ENCODE peak calls at places on chromosomes 6 and 20, in seven cellular contexts. One of them, this sample, is unnamed.

GRCh38 chr6:159871911-159872310 is 18.9 kb upstream of the MAS1 start:
- DNase-seq in K562: no peak
- DNase-seq in HepG2: no peak
- DNase-seq in WTC11: no peak
- DNase-seq in HEK293T: no peak
- DNase-seq in GM12878: no peak
- DNase-seq in H1: no peak
- DNase-seq in this sample: no peak

GRCh38 chr6:41694815-41695536 is 40.4 kb downstream of the TFEB start:
- DNase-seq in K562: no peak
- DNase-seq in HepG2: no peak
- DNase-seq in WTC11: no peak
- DNase-seq in HEK293T: no peak
- DNase-seq in GM12878: no peak
- DNase-seq in H1: no peak
- DNase-seq in this sample: no peak

GRCh38 chr6:133553652-133554051 is 312.5 kb downstream of the EYA4 start:
- DNase-seq in K562: peak; percentile 25
- DNase-seq in HepG2: peak; percentile 46
- DNase-seq in WTC11: peak; percentile 37
- DNase-seq in HEK293T: peak; percentile 64
- DNase-seq in GM12878: no peak
- DNase-seq in H1: no peak
- DNase-seq in this sample: peak; percentile 56

GRCh38 chr6:30006170-30007131 is 54.6 kb upstream of the POLR1H start:
- DNase-seq in K562: no peak
- DNase-seq in HepG2: no peak
- DNase-seq in WTC11: peak; percentile 32
- DNase-seq in HEK293T: no peak
- DNase-seq in GM12878: no peak
- DNase-seq in H1: no peak
- DNase-seq in this sample: no peak

GRCh38 chr6:46062312-46062711 is 46.7 kb upstream of the CLIC5 start:
- DNase-seq in K562: no peak
- DNase-seq in HepG2: no peak
- DNase-seq in WTC11: no peak
- DNase-seq in HEK293T: no peak
- DNase-seq in GM12878: no peak
- DNase-seq in H1: no peak
- DNase-seq in this sample: no peak

GRCh38 chr20:61923371-61924166 is 142.1 kb downstream of the TAF4 start:
- DNase-seq in K562: no peak
- DNase-seq in HepG2: no peak
- DNase-seq in WTC11: no peak
- DNase-seq in HEK293T: no peak
- DNase-seq in GM12878: no peak
- DNase-seq in H1: no peak
- DNase-seq in this sample: no peak

GRCh38 chr6:119324718-119325117 is 24.8 kb downstream of the MAN1A1 start:
- DNase-seq in K562: peak; percentile 57
- DNase-seq in HepG2: no peak
- DNase-seq in WTC11: no peak
- DNase-seq in HEK293T: no peak
- DNase-seq in GM12878: no peak
- DNase-seq in H1: no peak
- DNase-seq in this sample: no peak

GRCh38 chr6:136326038-136326561 is 36.5 kb upstream of the BCLAF1 start:
- DNase-seq in K562: no peak
- DNase-seq in HepG2: peak; percentile 18
- DNase-seq in WTC11: no peak
- DNase-seq in HEK293T: peak; percentile 46
- DNase-seq in GM12878: no peak
- DNase-seq in H1: no peak
- DNase-seq in this sample: no peak

GRCh38 chr6:97841763-97842162 is 558.7 kb upstream of the MMS22L start:
- DNase-seq in K562: no peak
- DNase-seq in HepG2: no peak
- DNase-seq in WTC11: no peak
- DNase-seq in HEK293T: no peak
- DNase-seq in GM12878: no peak
- DNase-seq in H1: no peak
- DNase-seq in this sample: no peak

GRCh38 chr6:100257661-100258395 is 206.9 kb downstream of the SIM1 start:
- DNase-seq in K562: peak; percentile 26
- DNase-seq in HepG2: peak; percentile 9
- DNase-seq in WTC11: no peak
- DNase-seq in HEK293T: peak; percentile 60
- DNase-seq in GM12878: peak; percentile 11
- DNase-seq in H1: no peak
- DNase-seq in this sample: peak; percentile 7

GRCh38 chr6:111477481-111477938 is 5.5 kb downstream of the REV3L start:
- DNase-seq in K562: no peak
- DNase-seq in HepG2: no peak
- DNase-seq in WTC11: no peak
- DNase-seq in HEK293T: no peak
- DNase-seq in GM12878: peak; percentile 42
- DNase-seq in H1: no peak
- DNase-seq in this sample: no peak

GRCh38 chr6:6003334-6004146 is 3.2 kb downstream of the NRN1 start:
- DNase-seq in K562: no peak
- DNase-seq in HepG2: no peak
- DNase-seq in WTC11: peak; percentile 66
- DNase-seq in HEK293T: peak; percentile 44
- DNase-seq in GM12878: no peak
- DNase-seq in H1: no peak
- DNase-seq in this sample: no peak

GRCh38 chr6:46350714-46351113 is 140.5 kb downstream of the RCAN2 start:
- DNase-seq in K562: no peak
- DNase-seq in HepG2: no peak
- DNase-seq in WTC11: no peak
- DNase-seq in HEK293T: no peak
- DNase-seq in GM12878: no peak
- DNase-seq in H1: no peak
- DNase-seq in this sample: no peak

GRCh38 chr20:51462566-51463276 is 79.8 kb downstream of the NFATC2 start:
- DNase-seq in K562: no peak
- DNase-seq in HepG2: no peak
- DNase-seq in WTC11: no peak
- DNase-seq in HEK293T: no peak
- DNase-seq in GM12878: no peak
- DNase-seq in H1: no peak
- DNase-seq in this sample: no peak

GRCh38 chr6:34359438-34360158 is 32.9 kb downstream of the NUDT3 start:
- DNase-seq in K562: no peak
- DNase-seq in HepG2: no peak
- DNase-seq in WTC11: no peak
- DNase-seq in HEK293T: no peak
- DNase-seq in GM12878: no peak
- DNase-seq in H1: no peak
- DNase-seq in this sample: no peak

GRCh38 chr20:49982072-49982345 is 771 bp upstream of the SNAI1 start:
- DNase-seq in K562: no peak
- DNase-seq in HepG2: no peak
- DNase-seq in WTC11: no peak
- DNase-seq in HEK293T: no peak
- DNase-seq in GM12878: no peak
- DNase-seq in H1: no peak
- DNase-seq in this sample: no peak

GRCh38 chr20:6783752-6784725 is 16.6 kb downstream of the BMP2 start:
- DNase-seq in K562: no peak
- DNase-seq in HepG2: no peak
- DNase-seq in WTC11: no peak
- DNase-seq in HEK293T: no peak
- DNase-seq in GM12878: no peak
- DNase-seq in H1: no peak
- DNase-seq in this sample: no peak

GRCh38 chr20:50367104-50367674 is 143.0 kb upstream of the PTPN1 start:
- DNase-seq in K562: no peak
- DNase-seq in HepG2: no peak
- DNase-seq in WTC11: no peak
- DNase-seq in HEK293T: no peak
- DNase-seq in GM12878: no peak
- DNase-seq in H1: no peak
- DNase-seq in this sample: no peak

GRCh38 chr20:35490736-35491181 is 35.4 kb downstream of the CEP250 start:
- DNase-seq in K562: no peak
- DNase-seq in HepG2: no peak
- DNase-seq in WTC11: no peak
- DNase-seq in HEK293T: no peak
- DNase-seq in GM12878: peak; percentile 51
- DNase-seq in H1: no peak
- DNase-seq in this sample: no peak
- TF ChIP-seq SP1 in K562: no peak
- TF ChIP-seq SP1 in HepG2: no peak
- TF ChIP-seq SP1 in WTC11: no peak
- TF ChIP-seq SP1 in HEK293T: no peak
- TF ChIP-seq SP1 in GM12878: no peak
- TF ChIP-seq SP1 in H1: no peak
- TF ChIP-seq SP1 in this sample: no peak

GRCh38 chr6:142152731-142153130 is 5.7 kb downstream of the VTA1 start:
- DNase-seq in K562: no peak
- DNase-seq in HepG2: no peak
- DNase-seq in WTC11: no peak
- DNase-seq in HEK293T: no peak
- DNase-seq in GM12878: no peak
- DNase-seq in H1: no peak
- DNase-seq in this sample: no peak
- TF ChIP-seq SP1 in K562: no peak
- TF ChIP-seq SP1 in HepG2: no peak
- TF ChIP-seq SP1 in WTC11: no peak
- TF ChIP-seq SP1 in HEK293T: no peak
- TF ChIP-seq SP1 in GM12878: no peak
- TF ChIP-seq SP1 in H1: no peak
- TF ChIP-seq SP1 in this sample: no peak

DNA sequence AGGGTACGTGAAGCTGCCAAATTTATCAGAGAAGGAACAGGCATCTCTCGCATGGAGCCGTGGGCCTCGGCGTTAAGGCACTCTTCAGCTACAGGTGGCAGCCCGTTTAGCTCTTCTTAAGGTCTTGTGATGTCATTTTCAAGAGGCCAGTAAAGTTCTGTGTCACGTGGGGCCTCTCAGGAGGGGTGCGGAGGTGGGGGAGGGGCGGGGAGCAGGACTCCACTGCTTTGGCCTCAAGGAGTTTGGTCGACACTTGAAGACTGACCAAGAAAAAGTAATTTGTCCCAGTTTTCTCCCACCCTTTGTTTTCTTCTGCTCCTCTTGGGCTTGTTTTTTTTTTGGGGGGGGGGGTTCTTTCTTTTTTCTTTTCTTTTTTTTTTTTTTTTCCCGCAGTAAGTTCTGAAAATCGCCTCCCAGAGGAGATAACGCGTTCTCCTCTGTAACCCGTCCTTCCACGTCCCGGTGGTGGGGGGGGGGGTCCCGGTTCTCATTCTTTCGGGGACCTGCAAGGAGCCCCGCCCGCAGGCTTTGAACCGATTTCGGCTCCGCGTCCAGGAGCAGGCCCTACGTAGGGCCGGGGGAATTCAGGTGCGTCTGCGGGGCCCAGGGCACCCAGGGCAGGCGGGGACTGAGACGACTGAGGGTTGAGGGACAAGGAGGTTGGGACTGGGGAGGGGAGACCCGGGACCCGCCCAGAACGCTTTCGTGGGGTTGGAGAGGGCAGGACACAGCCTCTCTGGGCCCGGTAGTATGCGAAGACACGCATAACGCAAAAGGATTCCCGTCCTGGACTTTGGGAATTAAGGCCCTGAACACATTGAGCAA is 26.0 kb downstream of the GPX6 start:
- DNase-seq in K562: peak; percentile 90
- DNase-seq in HepG2: peak; percentile 32
- DNase-seq in WTC11: peak; percentile 78
- DNase-seq in HEK293T: peak; percentile 72
- DNase-seq in GM12878: peak; percentile 36
- DNase-seq in H1: peak; percentile 77
- DNase-seq in this sample: peak; percentile 62
- TF ChIP-seq SP1 in K562: peak; percentile 75
- TF ChIP-seq SP1 in HepG2: no peak
- TF ChIP-seq SP1 in WTC11: no peak
- TF ChIP-seq SP1 in HEK293T: no peak
- TF ChIP-seq SP1 in GM12878: no peak
- TF ChIP-seq SP1 in H1: no peak
- TF ChIP-seq SP1 in this sample: no peak

DNA sequence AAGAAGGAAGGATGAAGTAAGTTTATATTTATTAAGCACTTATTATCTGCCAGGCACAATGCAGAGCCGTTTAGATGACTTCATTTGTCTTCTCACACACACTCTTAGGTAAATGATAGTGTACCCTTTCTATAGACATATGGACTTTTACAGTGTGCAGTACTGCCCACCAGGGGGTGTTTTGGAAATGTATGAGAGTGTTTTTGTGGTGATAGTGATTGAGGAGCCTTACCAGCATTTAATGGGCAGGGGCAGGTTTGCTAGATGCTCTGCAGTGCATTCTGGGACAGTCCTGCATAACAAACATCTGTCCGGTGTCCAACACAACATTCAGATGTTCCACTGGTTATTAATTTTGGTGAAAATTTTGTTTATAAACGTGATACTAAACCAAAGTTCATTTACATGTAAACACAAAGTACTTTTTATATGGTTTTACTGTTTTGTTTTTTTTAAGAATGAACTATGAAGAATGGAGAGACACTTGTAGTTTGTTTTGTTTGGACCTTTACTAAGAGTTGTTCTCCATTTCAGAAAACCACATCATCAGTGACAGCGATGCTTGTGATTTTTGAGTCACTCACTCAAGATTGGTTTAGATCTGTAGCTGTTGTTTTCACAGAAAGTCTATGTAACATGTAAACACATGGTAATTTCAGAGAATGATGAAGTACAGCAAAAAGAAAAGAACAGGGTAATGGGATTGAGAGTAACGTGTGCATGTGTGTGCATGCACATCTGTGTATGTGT is 19.9 kb downstream of the KCNS1 start:
- DNase-seq in K562: peak; percentile 57
- DNase-seq in HepG2: peak; percentile 63
- DNase-seq in WTC11: no peak
- DNase-seq in HEK293T: peak; percentile 27
- DNase-seq in GM12878: no peak
- DNase-seq in H1: no peak
- DNase-seq in this sample: peak; percentile 15
- TF ChIP-seq SP1 in K562: no peak
- TF ChIP-seq SP1 in HepG2: no peak
- TF ChIP-seq SP1 in WTC11: no peak
- TF ChIP-seq SP1 in HEK293T: no peak
- TF ChIP-seq SP1 in GM12878: no peak
- TF ChIP-seq SP1 in H1: no peak
- TF ChIP-seq SP1 in this sample: no peak